ENCODE peak calls at places on chromosomes 2 and 18, in four cellular contexts. O is NCI-H2029, Q is fibroblast of pulmonary artery, V is NB4. J is an unnamed sample.

GRCh38 chr18:57002627-57003026 is 144.3 kb upstream of the BOD1L2 start:
- DNase-seq in V (no peak), Q (no peak), O (no peak), J (no peak)

GRCh38 chr2:206558492-206558891 is 83.8 kb upstream of the FAM237A start:
- DNase-seq in Q (peak), O (no peak), V (no peak), J (no peak)

GRCh38 chr2:46601328-46601963 is 122.1 kb downstream of the TMEM247 start:
- DNase-seq in Q (peak), V (no peak), O (no peak), J (no peak)

GRCh38 chr2:222844323-222844722 is 16.5 kb upstream of the ACSL3 start:
- DNase-seq in Q (peak), V (peak), O (no peak), J (peak)

GRCh38 chr2:16327311-16327710 is 338.3 kb downstream of the CYRIA start:
- DNase-seq in V (no peak), Q (no peak), O (no peak), J (no peak)

GRCh38 chr2:131154071-131154531 is 49.0 kb downstream of the PLEKHB2 start:
- DNase-seq in V (peak), Q (peak), O (peak), J (peak)

GRCh38 chr2:70523996-70524965 is 29.3 kb downstream of the TGFA start:
- DNase-seq in O (peak), V (peak), Q (peak), J (peak)

GRCh38 chr2:39780825-39781600 is 2.0 kb upstream of the THUMPD2 start:
- DNase-seq in Q (no peak), O (no peak), V (peak), J (no peak)

GRCh38 chr18:23627964-23628363 is 34.7 kb downstream of the ANKRD29 start:
- DNase-seq in V (no peak), Q (no peak), O (no peak), J (no peak)

GRCh38 chr2:2188344-2189111 is 142.5 kb downstream of the MYT1L start:
- DNase-seq in V (no peak), O (no peak), Q (no peak), J (no peak)

GRCh38 chr2:146987996-146988395 is 856.8 kb upstream of the ACVR2A start:
- DNase-seq in Q (no peak), V (no peak), O (no peak), J (no peak)

GRCh38 chr2:1769703-1770422 is 25.5 kb upstream of the PXDN start:
- DNase-seq in Q (peak), V (peak), O (peak), J (peak)

GRCh38 chr2:14270036-14270582 is 362.4 kb upstream of the LRATD1 start:
- DNase-seq in O (no peak), V (no peak), Q (no peak), J (no peak)

GRCh38 chr2:196160966-196161365 is 10.4 kb downstream of the STK17B start:
- DNase-seq in Q (no peak), O (no peak), V (peak), J (no peak)

GRCh38 chr18:31977270-31977872 is 34.4 kb upstream of the TRAPPC8 start:
- DNase-seq in Q (peak), V (peak), O (no peak), J (no peak)

J was measured in upper lobe of left lung.